ENCODE peak calls at places on chromosome 19, in nine cellular contexts. One of them, this sample, is unnamed.

GRCh38 chr19:57583521-57584416 is at the start of gene ZIK1:
- DNase-seq in fibroblast of the aortic adventitia: peak
- DNase-seq in stimulated activated CD4-positive, alpha-beta T cell treated with anti-CD3 and anti-CD28 coated beads, Interleukin-1b, Interleukin-23, amount 100 ng/mL, for 1 hour: peak
- DNase-seq in activated CD4-positive, CD25-positive, alpha-beta regulatory T cell treated with anti-CD3 and anti-CD28 coated beads, Interleukin-2, amount 50 U/mL, for 16 hours: peak
- DNase-seq in thoracic aorta: peak
- DNase-seq in left cardiac atrium: peak
- DNase-seq in activated CD4-positive, alpha-beta T cell treated with anti-CD3 and anti-CD28 coated beads for 24 hours: peak
- DNase-seq in mesendoderm: peak
- DNase-seq in germinal center: peak
- DNase-seq in this sample: peak

GRCh38 chr19:23075031-23075733 is 41.6 kb upstream of the ZNF730 start:
- DNase-seq in activated CD4-positive, CD25-positive, alpha-beta regulatory T cell treated with anti-CD3 and anti-CD28 coated beads, Interleukin-2, amount 50 U/mL, for 16 hours: no peak
- DNase-seq in mesendoderm: peak
- DNase-seq in thoracic aorta: no peak
- DNase-seq in germinal center: peak
- DNase-seq in activated CD4-positive, alpha-beta T cell treated with anti-CD3 and anti-CD28 coated beads for 24 hours: no peak
- DNase-seq in fibroblast of the aortic adventitia: peak
- DNase-seq in stimulated activated CD4-positive, alpha-beta T cell treated with anti-CD3 and anti-CD28 coated beads, Interleukin-1b, Interleukin-23, amount 100 ng/mL, for 1 hour: no peak
- DNase-seq in left cardiac atrium: peak
- DNase-seq in this sample: peak

GRCh38 chr19:7900401-7900870 is 3.2 kb upstream of the MAP2K7 start:
- DNase-seq in germinal center: no peak
- DNase-seq in fibroblast of the aortic adventitia: no peak
- DNase-seq in mesendoderm: no peak
- DNase-seq in stimulated activated CD4-positive, alpha-beta T cell treated with anti-CD3 and anti-CD28 coated beads, Interleukin-1b, Interleukin-23, amount 100 ng/mL, for 1 hour: no peak
- DNase-seq in activated CD4-positive, alpha-beta T cell treated with anti-CD3 and anti-CD28 coated beads for 24 hours: no peak
- DNase-seq in left cardiac atrium: no peak
- DNase-seq in thoracic aorta: no peak
- DNase-seq in activated CD4-positive, CD25-positive, alpha-beta regulatory T cell treated with anti-CD3 and anti-CD28 coated beads, Interleukin-2, amount 50 U/mL, for 16 hours: no peak
- DNase-seq in this sample: no peak

GRCh38 chr19:46787331-46788100 is 878 bp downstream of the SLC1A5 start:
- DNase-seq in activated CD4-positive, alpha-beta T cell treated with anti-CD3 and anti-CD28 coated beads for 24 hours: no peak
- DNase-seq in thoracic aorta: no peak
- DNase-seq in germinal center: peak
- DNase-seq in activated CD4-positive, CD25-positive, alpha-beta regulatory T cell treated with anti-CD3 and anti-CD28 coated beads, Interleukin-2, amount 50 U/mL, for 16 hours: peak
- DNase-seq in stimulated activated CD4-positive, alpha-beta T cell treated with anti-CD3 and anti-CD28 coated beads, Interleukin-1b, Interleukin-23, amount 100 ng/mL, for 1 hour: no peak
- DNase-seq in mesendoderm: peak
- DNase-seq in fibroblast of the aortic adventitia: peak
- DNase-seq in left cardiac atrium: peak
- DNase-seq in this sample: peak

GRCh38 chr19:31127132-31127967 is 221.9 kb downstream of the TSHZ3 start:
- DNase-seq in thoracic aorta: no peak
- DNase-seq in germinal center: no peak
- DNase-seq in stimulated activated CD4-positive, alpha-beta T cell treated with anti-CD3 and anti-CD28 coated beads, Interleukin-1b, Interleukin-23, amount 100 ng/mL, for 1 hour: no peak
- DNase-seq in left cardiac atrium: no peak
- DNase-seq in activated CD4-positive, alpha-beta T cell treated with anti-CD3 and anti-CD28 coated beads for 24 hours: no peak
- DNase-seq in fibroblast of the aortic adventitia: peak
- DNase-seq in activated CD4-positive, CD25-positive, alpha-beta regulatory T cell treated with anti-CD3 and anti-CD28 coated beads, Interleukin-2, amount 50 U/mL, for 16 hours: no peak
- DNase-seq in mesendoderm: peak
- DNase-seq in this sample: peak

GRCh38 chr19:53621885-53622710 is 9.7 kb upstream of the DPRX start:
- DNase-seq in germinal center: no peak
- DNase-seq in mesendoderm: peak
- DNase-seq in stimulated activated CD4-positive, alpha-beta T cell treated with anti-CD3 and anti-CD28 coated beads, Interleukin-1b, Interleukin-23, amount 100 ng/mL, for 1 hour: no peak
- DNase-seq in left cardiac atrium: no peak
- DNase-seq in activated CD4-positive, alpha-beta T cell treated with anti-CD3 and anti-CD28 coated beads for 24 hours: no peak
- DNase-seq in fibroblast of the aortic adventitia: no peak
- DNase-seq in thoracic aorta: no peak
- DNase-seq in activated CD4-positive, CD25-positive, alpha-beta regulatory T cell treated with anti-CD3 and anti-CD28 coated beads, Interleukin-2, amount 50 U/mL, for 16 hours: no peak
- DNase-seq in this sample: peak

GRCh38 chr19:28575816-28576215 is 637.1 kb downstream of the UQCRFS1 start:
- DNase-seq in mesendoderm: no peak
- DNase-seq in thoracic aorta: no peak
- DNase-seq in left cardiac atrium: no peak
- DNase-seq in activated CD4-positive, CD25-positive, alpha-beta regulatory T cell treated with anti-CD3 and anti-CD28 coated beads, Interleukin-2, amount 50 U/mL, for 16 hours: no peak
- DNase-seq in germinal center: no peak
- DNase-seq in activated CD4-positive, alpha-beta T cell treated with anti-CD3 and anti-CD28 coated beads for 24 hours: no peak
- DNase-seq in stimulated activated CD4-positive, alpha-beta T cell treated with anti-CD3 and anti-CD28 coated beads, Interleukin-1b, Interleukin-23, amount 100 ng/mL, for 1 hour: no peak
- DNase-seq in fibroblast of the aortic adventitia: no peak
- DNase-seq in this sample: no peak

GRCh38 chr19:47190167-47190727 is 40.8 kb downstream of the BBC3 start:
- DNase-seq in fibroblast of the aortic adventitia: peak
- DNase-seq in activated CD4-positive, alpha-beta T cell treated with anti-CD3 and anti-CD28 coated beads for 24 hours: peak
- DNase-seq in activated CD4-positive, CD25-positive, alpha-beta regulatory T cell treated with anti-CD3 and anti-CD28 coated beads, Interleukin-2, amount 50 U/mL, for 16 hours: peak
- DNase-seq in stimulated activated CD4-positive, alpha-beta T cell treated with anti-CD3 and anti-CD28 coated beads, Interleukin-1b, Interleukin-23, amount 100 ng/mL, for 1 hour: peak
- DNase-seq in thoracic aorta: peak
- DNase-seq in left cardiac atrium: peak
- DNase-seq in germinal center: no peak
- DNase-seq in mesendoderm: no peak
- DNase-seq in this sample: peak

GRCh38 chr19:24140099-24140498 is 53.1 kb downstream of the ZNF254 start:
- DNase-seq in germinal center: no peak
- DNase-seq in fibroblast of the aortic adventitia: peak
- DNase-seq in activated CD4-positive, CD25-positive, alpha-beta regulatory T cell treated with anti-CD3 and anti-CD28 coated beads, Interleukin-2, amount 50 U/mL, for 16 hours: no peak
- DNase-seq in left cardiac atrium: no peak
- DNase-seq in activated CD4-positive, alpha-beta T cell treated with anti-CD3 and anti-CD28 coated beads for 24 hours: no peak
- DNase-seq in stimulated activated CD4-positive, alpha-beta T cell treated with anti-CD3 and anti-CD28 coated beads, Interleukin-1b, Interleukin-23, amount 100 ng/mL, for 1 hour: no peak
- DNase-seq in thoracic aorta: no peak
- DNase-seq in mesendoderm: no peak
- DNase-seq in this sample: peak

GRCh38 chr19:11767633-11768133 is 883 bp downstream of the ZNF441 start:
- DNase-seq in mesendoderm: peak
- DNase-seq in stimulated activated CD4-positive, alpha-beta T cell treated with anti-CD3 and anti-CD28 coated beads, Interleukin-1b, Interleukin-23, amount 100 ng/mL, for 1 hour: peak
- DNase-seq in thoracic aorta: no peak
- DNase-seq in germinal center: peak
- DNase-seq in activated CD4-positive, alpha-beta T cell treated with anti-CD3 and anti-CD28 coated beads for 24 hours: no peak
- DNase-seq in activated CD4-positive, CD25-positive, alpha-beta regulatory T cell treated with anti-CD3 and anti-CD28 coated beads, Interleukin-2, amount 50 U/mL, for 16 hours: no peak
- DNase-seq in fibroblast of the aortic adventitia: peak
- DNase-seq in left cardiac atrium: peak
- DNase-seq in this sample: peak

GRCh38 chr19:49243726-49244125 is 81.3 kb downstream of the SLC6A16 start:
- DNase-seq in germinal center: no peak
- DNase-seq in activated CD4-positive, CD25-positive, alpha-beta regulatory T cell treated with anti-CD3 and anti-CD28 coated beads, Interleukin-2, amount 50 U/mL, for 16 hours: no peak
- DNase-seq in thoracic aorta: no peak
- DNase-seq in activated CD4-positive, alpha-beta T cell treated with anti-CD3 and anti-CD28 coated beads for 24 hours: no peak
- DNase-seq in fibroblast of the aortic adventitia: no peak
- DNase-seq in left cardiac atrium: no peak
- DNase-seq in stimulated activated CD4-positive, alpha-beta T cell treated with anti-CD3 and anti-CD28 coated beads, Interleukin-1b, Interleukin-23, amount 100 ng/mL, for 1 hour: no peak
- DNase-seq in mesendoderm: no peak
- DNase-seq in this sample: no peak

This sample was measured in choroid plexus epithelial cell.